ENCODE peak calls at places on chromosomes 7 and 10, in nine cellular contexts. Y, K, E, L, T, O, M, V and I are unnamed samples.
A peak's percentile ranks its signal among the peaks of the same experiment; 100 is the strongest.

GRCh38 chr7:74015670-74016069 is 12.3 kb upstream of the ELN start:
- DNase-seq in O (no peak), M (no peak), L (no peak), Y (no peak), T (no peak), K (no peak), E (no peak), V (no peak), I (no peak)

GRCh38 chr7:44375236-44375699 is 49.9 kb upstream of the CAMK2B start:
- DNase-seq in M (no peak), L (no peak), E (no peak), T (no peak), Y (no peak), O (no peak), K (no peak), V (peak; percentile 46), I (no peak)

GRCh38 chr10:74032900-74033655 is 35.2 kb downstream of the VCL start:
- DNase-seq in K (no peak), V (no peak), E (no peak), Y (no peak), L (no peak), M (no peak), T (no peak), O (no peak), I (no peak)

GRCh38 chr7:133015879-133016278 is 66.0 kb downstream of the CHCHD3 start:
- DNase-seq in E (no peak), L (no peak), T (no peak), O (no peak), V (no peak), M (no peak), K (no peak), Y (no peak), I (no peak)

GRCh38 chr7:114085592-114086490 is 167.0 kb upstream of the PPP1R3A start:
- DNase-seq in K (peak; percentile 90), O (peak; percentile 82), T (peak; percentile 87), V (peak; percentile 33), M (no peak), Y (no peak), L (peak; percentile 93), E (peak; percentile 13), I (no peak)

GRCh38 chr7:111265394-111265793 is 174.5 kb downstream of the LRRN3 start:
- DNase-seq in E (no peak), L (no peak), O (no peak), T (no peak), V (no peak), Y (no peak), K (peak; percentile 6), M (no peak), I (no peak)

GRCh38 chr7:44114586-44115310 is 8.6 kb downstream of the POLD2 start:
- DNase-seq in Y (no peak), L (no peak), V (no peak), E (no peak), T (no peak), M (no peak), K (no peak), O (no peak), I (no peak)

GRCh38 chr10:29636178-29636577 is 1.4 kb upstream of the SVIL start:
- DNase-seq in O (no peak), E (no peak), T (peak; percentile 90), Y (no peak), K (peak; percentile 59), L (peak; percentile 74), M (no peak), V (no peak), I (no peak)